ENCODE peak calls at places on chromosomes 2 and 18, in eight cellular contexts. T is pancreas, M is H1, W is coronary artery, O is astrocyte of the spinal cord, P is GM06990, G is bronchial epithelial cell, U is fibroblast of villous mesenchyme. F is an unnamed sample.

GRCh38 chr2:134745546-134745945 is 26.7 kb upstream of the TMEM163 start:
- DNase-seq in T (no peak), M (no peak), W (no peak), O (no peak), P (no peak), G (no peak), U (no peak), F (no peak)

GRCh38 chr2:237120956-237121720 is 35.4 kb downstream of the COPS8 start:
- DNase-seq in T (no peak), M (no peak), W (peak), O (no peak), P (no peak), G (no peak), U (no peak), F (peak)

GRCh38 chr2:234451852-234452625 is 44.8 kb downstream of the ARL4C start:
- DNase-seq in T (no peak), M (no peak), W (no peak), O (peak), P (no peak), G (peak), U (peak), F (peak)

GRCh38 chr2:175600024-175600831 is 401.8 kb downstream of the LNPK start:
- DNase-seq in T (no peak), M (no peak), W (no peak), O (no peak), P (no peak), G (peak), U (peak), F (peak)

GRCh38 chr2:201933792-201934229 is 99.8 kb upstream of the FZD7 start:
- DNase-seq in T (no peak), M (no peak), W (no peak), O (peak), P (no peak), G (no peak), U (no peak), F (peak)

GRCh38 chr2:165253178-165253577 is 14.0 kb downstream of the SCN2A start:
- DNase-seq in T (no peak), M (no peak), W (no peak), O (no peak), P (no peak), G (no peak), U (no peak), F (no peak)

GRCh38 chr2:178448968-178449661 is 1.9 kb downstream of the PRKRA start:
- DNase-seq in T (no peak), M (no peak), W (no peak), O (peak), P (peak), G (no peak), U (no peak), F (no peak)

GRCh38 chr18:54769526-54770464 is 58.5 kb upstream of the RAB27B start:
- DNase-seq in T (no peak), M (no peak), W (no peak), O (no peak), P (no peak), G (no peak), U (peak), F (no peak)

GRCh38 chr2:70716131-70716766 is 51.8 kb downstream of the ADD2 start:
- DNase-seq in T (no peak), M (no peak), W (peak), O (no peak), P (no peak), G (no peak), U (no peak), F (no peak)

DNA sequence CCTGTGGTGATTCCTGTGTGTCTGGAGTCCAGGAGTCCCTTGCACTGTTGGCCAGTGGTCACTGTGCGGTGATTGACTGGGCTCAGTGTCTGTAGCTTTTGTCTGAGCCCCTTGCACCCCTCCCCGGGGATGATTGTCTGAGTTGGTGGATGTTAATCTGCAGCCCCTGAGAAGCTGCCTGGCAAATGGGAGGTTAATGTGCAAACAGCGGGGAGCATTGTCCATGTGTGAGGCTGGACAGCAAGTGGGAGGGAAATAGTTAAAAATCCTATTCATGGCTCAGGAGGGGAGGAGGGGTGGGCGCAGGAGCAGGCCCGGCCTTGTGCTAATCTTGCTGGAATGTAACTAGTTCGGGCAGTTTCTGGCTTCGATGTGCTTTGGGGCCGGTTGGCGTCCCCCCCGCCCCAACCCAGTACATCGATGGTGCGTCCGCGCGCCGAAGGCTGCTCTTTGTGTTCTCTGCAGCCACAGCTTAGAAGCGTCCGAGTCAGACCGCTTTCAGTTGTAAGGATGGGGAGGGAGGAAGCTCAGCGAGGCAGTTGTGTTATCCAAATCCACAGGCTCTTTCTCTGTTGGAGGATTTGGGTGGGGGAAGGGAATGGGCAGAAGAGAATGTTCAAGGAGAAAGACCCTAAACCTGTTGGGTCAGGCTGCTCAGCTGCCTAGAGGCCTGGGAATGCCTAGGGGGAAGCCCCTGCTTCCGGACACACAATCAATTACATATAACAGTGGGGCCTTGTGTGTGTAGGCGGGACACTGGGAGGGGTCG is 71.8 kb downstream of the TGOLN2 start:
- DNase-seq in T (no peak), M (no peak), W (no peak), O (peak), P (no peak), G (peak), U (peak), F (peak)
- H3K4me3 ChIP-seq in T (no peak), M (peak), W (peak), O (peak), P (no peak), G (no peak), U (peak), F (peak)

DNA sequence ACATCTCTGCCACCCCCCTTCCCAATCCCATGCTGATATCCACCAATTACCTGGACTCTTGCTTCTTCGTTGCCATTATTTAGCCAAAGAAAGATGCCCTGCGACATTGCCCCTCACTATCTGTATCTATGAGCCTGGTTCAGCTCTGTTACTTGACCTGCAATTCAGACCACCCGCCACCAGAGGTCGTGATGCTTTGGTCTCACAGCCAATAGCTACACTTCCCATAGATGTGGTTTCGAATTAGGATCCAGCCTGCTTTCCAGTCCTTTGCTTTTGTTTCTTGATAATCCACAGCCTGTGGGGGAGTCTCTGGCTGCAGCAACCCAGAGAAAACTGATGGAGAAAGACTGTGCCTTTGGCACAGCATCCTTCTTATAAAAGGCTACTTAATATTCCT is 239.4 kb downstream of the KLHL29 start:
- DNase-seq in T (no peak), M (no peak), W (no peak), O (no peak), P (no peak), G (no peak), U (no peak), F (no peak)
- TF ChIP-seq CTCF in T (no peak), M (peak), W (no peak), O (peak), P (peak), G (peak), U (peak), F (peak)

GRCh38 chr2:152186257-152186656 is 10.7 kb upstream of the STAM2 start:
- DNase-seq in T (no peak), M (no peak), W (no peak), O (no peak), P (no peak), G (peak), U (peak), F (no peak)

DNA sequence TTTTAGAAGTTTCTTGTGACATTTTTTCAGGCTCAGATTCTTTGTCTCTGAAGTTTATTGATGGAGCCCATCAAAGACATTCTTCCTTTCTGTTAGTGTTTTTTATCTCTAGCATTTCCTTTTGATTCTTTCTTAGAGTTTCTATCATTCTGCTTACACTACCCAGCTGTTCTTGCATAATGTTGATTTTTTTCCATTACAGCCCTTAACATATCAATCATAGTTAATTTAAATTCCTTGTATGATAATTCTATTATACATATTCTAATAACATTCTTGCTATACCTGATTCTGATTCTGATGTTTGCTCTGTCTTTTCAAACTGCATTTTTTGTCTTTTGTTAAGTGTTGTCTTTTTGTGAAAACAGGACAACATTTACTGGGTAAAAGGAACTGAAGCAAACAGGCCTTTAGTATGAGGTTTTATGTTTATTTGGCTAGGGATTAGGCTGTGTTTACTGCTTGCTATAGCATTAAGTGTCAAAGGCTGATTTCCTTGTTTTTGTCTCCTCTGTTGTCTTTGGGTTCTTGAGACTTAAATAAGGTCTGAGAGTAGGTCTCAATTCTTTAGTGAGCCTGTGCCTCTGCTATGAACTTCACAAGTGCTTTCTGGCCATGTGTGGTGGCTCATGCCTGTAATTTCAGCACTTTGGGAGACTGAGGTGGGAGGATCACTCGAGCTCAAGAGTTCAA is 8.0 kb upstream of the STAM2 start:
- DNase-seq in T (no peak), M (no peak), W (no peak), O (no peak), P (no peak), G (no peak), U (peak), F (no peak)
- H3K4me3 ChIP-seq in T (no peak), M (no peak), W (no peak), O (no peak), P (no peak), G (no peak), U (no peak), F (no peak)

DNA sequence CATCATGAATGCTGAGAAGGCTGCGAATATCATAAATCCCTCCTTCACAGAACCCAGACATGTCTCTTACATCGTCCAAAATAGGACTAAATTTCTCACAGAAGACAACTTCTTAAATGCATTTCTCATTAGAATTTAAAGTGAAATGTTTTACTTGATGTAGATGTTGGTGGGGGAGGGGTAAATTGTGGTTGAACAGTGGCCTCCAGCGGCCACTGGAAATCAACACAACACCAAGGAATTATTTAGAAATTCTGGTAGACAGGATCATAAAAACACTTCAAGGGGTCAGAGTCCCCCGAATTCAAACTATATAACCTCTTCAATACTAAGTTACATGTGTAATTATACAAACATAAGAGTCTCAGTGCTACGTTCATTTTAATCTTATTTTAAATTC is 135.9 kb downstream of the ABCA12 start:
- DNase-seq in T (no peak), M (no peak), W (no peak), O (peak), P (no peak), G (peak), U (peak), F (peak)
- TF ChIP-seq CTCF in T (peak), M (peak), W (no peak), O (peak), P (peak), G (peak), U (peak), F (peak)

GRCh38 chr2:166360426-166360825 is 15.3 kb downstream of the SCN9A start:
- DNase-seq in T (no peak), M (no peak), W (no peak), O (no peak), P (no peak), G (no peak), U (no peak), F (no peak)

GRCh38 chr2:166351319-166351718 is 24.4 kb downstream of the SCN9A start:
- DNase-seq in T (no peak), M (no peak), W (no peak), O (peak), P (no peak), G (no peak), U (peak), F (peak)

GRCh38 chr2:166360906-166361305 is 14.8 kb downstream of the SCN9A start:
- DNase-seq in T (no peak), M (no peak), W (no peak), O (no peak), P (no peak), G (no peak), U (no peak), F (no peak)

GRCh38 chr2:166361351-166362153 is 14.2 kb downstream of the SCN9A start:
- DNase-seq in T (no peak), M (no peak), W (no peak), O (peak), P (no peak), G (peak), U (peak), F (peak)

GRCh38 chr2:166357068-166357949 is 18.4 kb downstream of the SCN9A start:
- DNase-seq in T (no peak), M (no peak), W (no peak), O (no peak), P (no peak), G (no peak), U (no peak), F (no peak)
- H3K4me3 ChIP-seq in T (no peak), M (no peak), W (no peak), O (no peak), P (no peak), G (no peak), U (no peak), F (no peak)

F was measured in cardiac fibroblast.